ENCODE peak calls at places on chromosome 14, in four cellular contexts. J is K562, Z is HepG2, W is GM12878. Q is an unnamed sample.

GRCh38 chr14:21039059-21039422 is 3.1 kb upstream of the RNASE7 start:
- DNase-seq in W (no peak), J (no peak), Z (peak; percentile 73), Q (no peak)

GRCh38 chr14:61764342-61765122 is 2.3 kb downstream of the SNAPC1 start:
- DNase-seq in J (peak; percentile 14), W (no peak), Z (no peak), Q (no peak)

GRCh38 chr14:45698462-45699134 is 445.6 kb upstream of the MIS18BP1 start:
- DNase-seq in W (no peak), J (no peak), Z (no peak), Q (no peak)

GRCh38 chr14:47585447-47585846 is 90.0 kb downstream of the MDGA2 start:
- DNase-seq in J (no peak), Z (no peak), W (no peak), Q (no peak)

GRCh38 chr14:105857223-105857815 is 330.9 kb downstream of the TMEM121 start:
- DNase-seq in J (no peak), Z (no peak), W (no peak), Q (no peak)

GRCh38 chr14:32470161-32470705 is 141.1 kb downstream of the AKAP6 start:
- DNase-seq in J (no peak), Z (no peak), W (no peak), Q (no peak)

GRCh38 chr14:53850714-53851296 is 105.8 kb downstream of the BMP4 start:
- DNase-seq in J (no peak), W (no peak), Z (peak; percentile 91), Q (no peak)

GRCh38 chr14:103883263-103883523 is 35.8 kb upstream of the PPP1R13B start:
- DNase-seq in W (no peak), Z (no peak), J (no peak), Q (no peak)

GRCh38 chr14:80095623-80096022 is 115.7 kb downstream of the DIO2 start:
- DNase-seq in J (no peak), Z (no peak), W (no peak), Q (no peak)

GRCh38 chr14:49863483-49864262 is 11.1 kb upstream of the NEMF start:
- DNase-seq in W (no peak), J (peak; percentile 52), Z (no peak), Q (no peak)

GRCh38 chr14:34354556-34354955 is 107.5 kb downstream of the SPTSSA start:
- DNase-seq in Z (no peak), W (no peak), J (no peak), Q (no peak)

GRCh38 chr14:22559041-22559440 is 30.0 kb downstream of the DAD1 start:
- DNase-seq in Z (no peak), J (no peak), W (no peak), Q (no peak)

GRCh38 chr14:22558221-22558913 is 30.7 kb downstream of the DAD1 start:
- DNase-seq in J (no peak), Z (peak; percentile 53), W (no peak), Q (no peak)

GRCh38 chr14:22561661-22562579 is 27.1 kb downstream of the DAD1 start:
- DNase-seq in J (peak; percentile 32), W (peak; percentile 81), Z (peak; percentile 60), Q (no peak)

GRCh38 chr14:22561366-22561660 is 27.7 kb downstream of the DAD1 start:
- DNase-seq in W (no peak), J (no peak), Z (no peak), Q (no peak)

DNA sequence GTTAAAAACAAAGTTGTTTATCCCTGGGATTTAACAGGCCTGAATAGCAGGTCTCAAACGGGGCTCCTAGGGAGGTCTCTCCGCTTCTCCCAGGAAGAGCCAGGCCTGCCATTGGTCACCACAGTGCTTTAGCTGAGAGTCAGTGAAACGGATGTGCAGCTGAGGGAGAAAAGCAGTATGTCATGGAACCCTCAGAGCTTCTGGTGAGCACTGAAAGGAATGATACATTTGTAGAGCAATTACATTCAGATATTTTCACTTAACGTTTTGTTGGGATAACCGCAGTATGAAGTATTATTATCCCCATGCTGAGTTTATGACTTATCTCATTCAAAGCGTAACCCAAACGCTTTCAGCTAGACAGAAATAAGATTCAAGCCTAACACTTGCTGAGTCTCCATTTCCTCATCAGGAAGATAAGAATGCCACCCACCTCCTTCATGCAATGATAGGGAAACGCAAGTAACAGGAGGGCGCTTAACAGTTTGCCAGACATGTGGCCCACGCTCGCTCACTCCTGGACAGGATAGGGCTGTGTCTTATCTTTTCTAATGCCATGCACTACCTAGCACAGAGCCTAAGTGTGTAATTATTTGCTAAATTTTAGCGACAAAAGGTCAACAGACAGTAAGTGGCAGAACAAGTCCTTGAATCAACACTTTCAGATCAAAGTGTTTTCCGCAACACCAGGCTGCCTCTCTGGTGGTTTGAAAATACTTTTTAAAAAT is 28.2 kb downstream of the DAD1 start:
- DNase-seq in W (no peak), J (peak; percentile 46), Z (peak; percentile 85), Q (no peak)
- TF ChIP-seq BHLHE40 in W (no peak), J (no peak), Z (no peak), Q (no peak)

GRCh38 chr14:74140374-74140850 is 55.7 kb downstream of the LIN52 start:
- DNase-seq in Z (no peak), W (no peak), J (no peak), Q (peak; percentile 54)
- TF ChIP-seq FOXK2 in Z (no peak), W (no peak), J (no peak), Q (no peak)

GRCh38 chr14:96255501-96256366 is at the start of gene BDKRB1:
- DNase-seq in J (no peak), Z (no peak), W (no peak), Q (no peak)
- TF ChIP-seq BHLHE40 in J (no peak), Z (no peak), W (no peak), Q (no peak)

GRCh38 chr14:64721391-64721791 is 17.2 kb downstream of the PLEKHG3 start:
- DNase-seq in Z (no peak), W (no peak), J (no peak), Q (no peak)
- TF ChIP-seq FOXK2 in Z (no peak), W (no peak), J (no peak), Q (no peak)

GRCh38 chr14:96816281-96816680 is 19.1 kb downstream of the VRK1 start:
- DNase-seq in W (no peak), J (no peak), Z (no peak), Q (no peak)
- TF ChIP-seq BHLHE40 in W (no peak), J (no peak), Z (no peak), Q (no peak)